ENCODE peak calls at places on chromosomes 4 and X, in seven cellular contexts. V is HCT116, J is Karpas-422, O is astrocyte, K is K562, W is PC-3, X is OCI-LY7. M is an unnamed sample.
A peak's percentile ranks its signal among the peaks of the same experiment; 100 is the strongest.

GRCh38 chr4:78938868-78939666 is at the start of gene PAQR3:
- DNase-seq in X (peak; percentile 92), J (peak; percentile 87), K (peak; percentile 94), W (peak; percentile 86), V (peak; percentile 57), O (peak; percentile 57), M (peak; percentile 95)

GRCh38 chrX:40420899-40421729 is 159.7 kb upstream of the ATP6AP2 start:
- DNase-seq in W (no peak), K (no peak), O (peak; percentile 71), X (no peak), V (no peak), J (no peak), M (peak; percentile 43)

GRCh38 chrX:323721-324628 is 5.4 kb upstream of the GTPBP6 start:
- DNase-seq in W (peak; percentile 34), V (peak; percentile 67), X (peak; percentile 71), K (no peak), O (peak; percentile 76), J (peak; percentile 81), M (peak; percentile 83)

GRCh38 chr4:68373513-68373912 is 23.6 kb upstream of the YTHDC1 start:
- DNase-seq in J (no peak), V (no peak), X (no peak), W (no peak), O (peak; percentile 76), K (no peak), M (peak; percentile 92)

GRCh38 chr4:158823461-158823873 is 54.6 kb downstream of the FNIP2 start:
- DNase-seq in O (peak; percentile 94), W (no peak), X (no peak), V (no peak), K (no peak), J (no peak), M (no peak)

GRCh38 chr4:137558951-137559350 is 26.7 kb upstream of the PCDH18 start:
- DNase-seq in W (peak; percentile 52), K (no peak), V (no peak), J (no peak), O (peak; percentile 71), X (no peak), M (peak; percentile 25)

GRCh38 chr4:181685461-181685860 is 557.7 kb upstream of the TENM3 start:
- DNase-seq in W (no peak), V (no peak), X (no peak), O (peak; percentile 70), K (no peak), J (no peak), M (no peak)

GRCh38 chrX:129360175-129360574 is 163.1 kb downstream of the SMARCA1 start:
- DNase-seq in W (peak; percentile 74), K (peak; percentile 29), O (peak; percentile 12), X (peak; percentile 47), V (peak; percentile 33), J (peak; percentile 88), M (peak; percentile 64)

GRCh38 chrX:38138157-38138556 is 82.5 kb downstream of the SRPX start:
- DNase-seq in X (no peak), O (no peak), V (no peak), J (no peak), K (no peak), W (no peak), M (no peak)

GRCh38 chr4:155099231-155099630 is 109.2 kb upstream of the NPY2R start:
- DNase-seq in X (no peak), W (no peak), O (no peak), J (no peak), V (no peak), K (no peak), M (peak; percentile 18)

GRCh38 chr4:52202251-52202779 is 151.2 kb downstream of the SPATA18 start:
- DNase-seq in X (no peak), O (no peak), V (no peak), W (no peak), K (no peak), J (no peak), M (peak; percentile 21)

GRCh38 chrX:121010218-121010617 is 24.7 kb upstream of the CT47A1 start:
- DNase-seq in K (no peak), V (no peak), J (no peak), W (no peak), O (peak; percentile 6), X (no peak), M (no peak)

GRCh38 chr4:5760246-5760645 is 49.2 kb downstream of the EVC start:
- DNase-seq in K (no peak), O (no peak), X (no peak), V (no peak), W (no peak), J (no peak), M (no peak)

GRCh38 chr4:152310223-152310622 is 225.7 kb downstream of the FBXW7 start:
- DNase-seq in K (no peak), W (peak; percentile 88), J (no peak), O (peak; percentile 89), V (no peak), X (no peak), M (no peak)

GRCh38 chr4:577499-578450 is 1.7 kb upstream of the TMEM271 start:
- DNase-seq in J (peak; percentile 34), V (no peak), O (peak; percentile 8), X (no peak), W (no peak), K (no peak), M (peak; percentile 70)

GRCh38 chr4:151811403-151811802 is 50.6 kb upstream of the GATB start:
- DNase-seq in V (no peak), W (no peak), J (no peak), K (no peak), O (no peak), X (no peak), M (no peak)

GRCh38 chrX:56759736-56760409 is 30.8 kb downstream of the NBDY start:
- DNase-seq in W (no peak), O (no peak), K (no peak), V (no peak), J (no peak), X (no peak), M (no peak)

GRCh38 chr4:69823481-69824186 is 36.3 kb downstream of the SULT1E1 start:
- DNase-seq in O (no peak), J (peak; percentile 75), W (peak; percentile 78), K (no peak), X (peak; percentile 18), V (peak; percentile 18), M (peak; percentile 32)

GRCh38 chrX:130120321-130120731 is 10.0 kb upstream of the ELF4 start:
- DNase-seq in K (no peak), O (no peak), J (peak; percentile 68), V (no peak), W (no peak), X (peak; percentile 16), M (peak; percentile 63)

GRCh38 chr4:102196221-102196620 is 149.1 kb downstream of the SLC39A8 start:
- DNase-seq in X (no peak), J (no peak), W (peak; percentile 15), O (peak; percentile 65), K (no peak), V (no peak), M (peak; percentile 12)

GRCh38 chr4:91037951-91038350 is 910.8 kb downstream of the CCSER1 start:
- DNase-seq in J (no peak), V (no peak), K (no peak), X (no peak), W (no peak), O (no peak), M (no peak)

GRCh38 chr4:108331905-108332632 is 163.3 kb upstream of the LEF1 start:
- DNase-seq in J (no peak), O (no peak), W (no peak), X (no peak), K (no peak), V (no peak), M (no peak)

GRCh38 chr4:76571274-76571673 is 136.2 kb downstream of the SHROOM3 start:
- DNase-seq in K (no peak), X (no peak), V (no peak), J (no peak), W (peak; percentile 49), O (no peak), M (no peak)

GRCh38 chr4:138588501-138588900 is 346.4 kb upstream of the SLC7A11 start:
- DNase-seq in W (no peak), X (no peak), O (no peak), K (no peak), J (no peak), V (no peak), M (no peak)

GRCh38 chr4:109359040-109359646 is 56.7 kb upstream of the COL25A1 start:
- DNase-seq in K (no peak), X (peak; percentile 13), V (no peak), O (peak; percentile 16), W (no peak), J (no peak), M (no peak)

DNA sequence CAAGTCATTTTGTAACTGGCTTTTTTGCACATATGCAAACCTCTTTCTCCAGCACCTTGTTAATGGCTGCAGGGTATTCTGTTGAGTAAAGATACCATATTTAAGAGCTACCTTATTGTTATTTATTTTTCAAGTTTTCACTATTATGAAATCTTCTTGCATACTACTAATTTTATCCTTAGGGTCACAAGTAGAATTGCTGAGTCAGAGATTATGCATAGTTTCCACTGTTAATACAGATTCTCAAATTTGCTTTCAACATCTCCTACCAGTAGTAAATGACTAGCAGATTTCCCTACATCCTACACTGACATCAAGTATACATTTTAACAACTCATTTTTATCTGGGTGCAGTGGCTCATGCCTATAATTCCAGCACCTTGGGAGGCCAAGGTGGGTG is 112.6 kb downstream of the RELL1 start:
- DNase-seq in X (no peak), K (no peak), J (no peak), W (no peak), O (no peak), V (no peak), M (no peak)
- H4K20me1 ChIP-seq in X (no peaks in the 10 kb centered on the region), K (no peaks in the 10 kb centered on the region), J (no peaks in the 10 kb centered on the region), W (no peaks in the 10 kb centered on the region), O (no peaks in the 10 kb centered on the region), V (no peaks in the 10 kb centered on the region), M (no peaks in the 10 kb centered on the region)

GRCh38 chr4:10099521-10100325 is 16.9 kb downstream of the WDR1 start:
- DNase-seq in W (no peak), X (no peak), K (no peak), J (no peak), V (no peak), O (no peak), M (peak; percentile 48)
- H4K20me1 ChIP-seq in W (peaks cover 3% of the 10 kb centered on the region), X (peaks cover 7% of the 10 kb centered on the region), K (peaks cover 34% of the 10 kb centered on the region), J (peaks cover 47% of the 10 kb centered on the region), V (no peaks in the 10 kb centered on the region), O (peaks cover 99% of the 10 kb centered on the region), M (peaks cover 84% of the 10 kb centered on the region)

GRCh38 chr4:119151161-119151560 is 15.5 kb downstream of the MYOZ2 start:
- DNase-seq in V (no peak), W (no peak), X (no peak), J (no peak), K (no peak), O (no peak), M (no peak)
- H4K20me1 ChIP-seq in V (no peaks in the 10 kb centered on the region), W (no peaks in the 10 kb centered on the region), X (no peaks in the 10 kb centered on the region), J (no peaks in the 10 kb centered on the region), K (no peaks in the 10 kb centered on the region), O (no peaks in the 10 kb centered on the region), M (no peaks in the 10 kb centered on the region)

GRCh38 chr4:44098973-44099372 is 349.6 kb downstream of the KCTD8 start:
- DNase-seq in O (no peak), V (no peak), X (no peak), K (no peak), W (no peak), J (no peak), M (no peak)

DNA sequence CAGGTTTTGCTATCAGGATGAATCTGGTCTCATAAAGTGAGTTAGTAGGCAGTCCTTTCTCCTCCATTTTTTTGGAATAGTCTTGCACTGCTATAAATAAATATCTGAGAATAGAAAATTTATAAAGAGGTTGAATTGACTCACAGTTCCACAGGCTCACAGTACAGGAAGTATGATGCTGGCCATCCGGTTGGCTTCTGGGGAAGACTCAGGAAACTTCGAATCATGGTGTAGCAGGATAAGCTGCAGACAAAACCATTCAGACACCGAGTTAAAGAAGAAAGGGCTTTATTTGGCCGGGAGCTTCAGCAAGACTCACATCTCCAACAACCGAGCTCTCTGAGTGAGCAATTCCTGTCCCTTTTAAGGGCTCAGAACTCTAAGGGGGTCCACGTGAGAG is 348.2 kb downstream of the KCTD8 start:
- DNase-seq in W (no peak), V (no peak), O (no peak), J (no peak), X (no peak), K (no peak), M (no peak)
- H4K20me1 ChIP-seq in W (no peaks in the 10 kb centered on the region), V (no peaks in the 10 kb centered on the region), O (no peaks in the 10 kb centered on the region), J (no peaks in the 10 kb centered on the region), X (no peaks in the 10 kb centered on the region), K (no peaks in the 10 kb centered on the region), M (no peaks in the 10 kb centered on the region)